ENCODE peak calls at places on chromosome 17, in ten cellular contexts. T is tibial nerve, G is esophagus muscularis mucosa, C is SK-N-SH, Q is A549, K is stomach, E is transverse colon, N is ovary, P is K562, U is suprapubic skin. A is an unnamed sample.

GRCh38 chr17:40775945-40776344 is 3.9 kb upstream of the KRT26 start:
- DNase-seq in T (no peak), G (no peak), C (no peak), Q (no peak), K (no peak), E (no peak), N (no peak), P (no peak), U (no peak), A (no peak)

GRCh38 chr17:16934836-16935235 is 37.1 kb downstream of the TNFRSF13B start:
- DNase-seq in T (no peak), G (no peak), C (no peak), Q (no peak), K (no peak), E (no peak), N (no peak), P (no peak), U (peak; percentile 43), A (peak; percentile 44)

GRCh38 chr17:80446645-80447405 is 29.6 kb downstream of the NPTX1 start:
- DNase-seq in T (no peak), G (no peak), C (no peak), Q (no peak), K (no peak), E (no peak), N (no peak), P (no peak), U (no peak), A (no peak)

GRCh38 chr17:72826602-72827001 is 265.9 kb downstream of the SLC39A11 start:
- DNase-seq in T (no peak), G (no peak), C (no peak), Q (peak; percentile 45), K (no peak), E (no peak), N (no peak), P (peak; percentile 17), U (no peak), A (no peak)

GRCh38 chr17:16976686-16977550 is 5.0 kb upstream of the TNFRSF13B start:
- DNase-seq in T (no peak), G (peak; percentile 50), C (no peak), Q (no peak), K (no peak), E (no peak), N (no peak), P (no peak), U (no peak), A (peak; percentile 45)

GRCh38 chr17:81665205-81666091 is 957 bp downstream of the OXLD1 start:
- DNase-seq in T (no peak), G (no peak), C (peak; percentile 79), Q (peak; percentile 61), K (no peak), E (peak; percentile 39), N (no peak), P (peak; percentile 50), U (no peak), A (peak; percentile 61)

GRCh38 chr17:27845264-27846041 is 45.1 kb upstream of the NOS2 start:
- DNase-seq in T (no peak), G (no peak), C (no peak), Q (no peak), K (no peak), E (peak; percentile 62), N (no peak), P (no peak), U (no peak), A (no peak)

GRCh38 chr17:47850692-47851573 is at the start of gene SP6:
- DNase-seq in T (no peak), G (no peak), C (peak; percentile 89), Q (peak; percentile 76), K (peak; percentile 91), E (peak; percentile 91), N (peak; percentile 63), P (peak; percentile 92), U (no peak), A (no peak)

GRCh38 chr17:78723001-78723796 is 58.9 kb downstream of the CYTH1 start:
- DNase-seq in T (no peak), G (no peak), C (peak; percentile 93), Q (no peak), K (no peak), E (peak; percentile 41), N (peak; percentile 71), P (no peak), U (no peak), A (peak; percentile 89)

GRCh38 chr17:70552230-70552981 is 383.1 kb downstream of the KCNJ2 start:
- DNase-seq in T (peak; percentile 35), G (no peak), C (peak; percentile 72), Q (peak; percentile 42), K (no peak), E (no peak), N (peak; percentile 18), P (peak; percentile 8), U (no peak), A (no peak)

GRCh38 chr17:73203788-73204479 is 11.1 kb downstream of the COG1 start:
- DNase-seq in T (no peak), G (no peak), C (no peak), Q (no peak), K (no peak), E (no peak), N (no peak), P (no peak), U (no peak), A (no peak)

GRCh38 chr17:58339775-58340622 is 11.4 kb upstream of the TSPOAP1 start:
- DNase-seq in T (no peak), G (no peak), C (peak; percentile 4), Q (no peak), K (no peak), E (no peak), N (no peak), P (no peak), U (no peak), A (no peak)

GRCh38 chr17:50026901-50027638 is 28.8 kb upstream of the ITGA3 start:
- DNase-seq in T (peak; percentile 94), G (peak; percentile 97), C (peak; percentile 93), Q (peak; percentile 91), K (peak; percentile 90), E (peak; percentile 88), N (peak; percentile 88), P (peak; percentile 78), U (peak; percentile 87), A (peak; percentile 90)

GRCh38 chr17:28746611-28747045 is 2.8 kb downstream of the TRAF4 start:
- DNase-seq in T (no peak), G (no peak), C (no peak), Q (peak; percentile 76), K (peak; percentile 91), E (peak; percentile 88), N (no peak), P (peak; percentile 33), U (no peak), A (no peak)

DNA sequence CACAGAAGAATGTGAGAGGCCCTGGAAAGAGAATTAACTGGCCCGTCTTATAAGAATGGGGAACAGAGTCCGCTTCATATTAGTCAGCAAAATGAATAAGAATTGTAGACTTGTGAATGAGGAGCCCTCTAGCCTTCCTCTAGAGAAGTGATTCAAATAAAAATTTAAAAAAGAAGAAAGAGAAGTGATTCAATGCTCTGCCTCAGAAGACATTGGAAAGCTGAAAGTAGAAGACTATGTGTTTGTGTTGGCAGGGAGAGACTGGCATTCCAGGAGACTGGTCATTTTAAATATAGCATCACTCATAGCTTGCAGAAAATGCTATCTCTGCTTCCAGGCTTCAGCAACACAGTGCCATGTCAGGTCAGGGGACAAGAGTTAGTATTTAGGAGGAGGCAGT is 190.6 kb upstream of the HS3ST3A1 start:
- DNase-seq in T (no peak), G (peak; percentile 8), C (no peak), Q (no peak), K (no peak), E (no peak), N (no peak), P (no peak), U (no peak), A (no peak)
- TF ChIP-seq EP300 in T (no peak), G (no peak), C (no peak), Q (no peak), K (no peak), E (no peak), N (no peak), P (no peak), U (no peak), A (no peak)

DNA sequence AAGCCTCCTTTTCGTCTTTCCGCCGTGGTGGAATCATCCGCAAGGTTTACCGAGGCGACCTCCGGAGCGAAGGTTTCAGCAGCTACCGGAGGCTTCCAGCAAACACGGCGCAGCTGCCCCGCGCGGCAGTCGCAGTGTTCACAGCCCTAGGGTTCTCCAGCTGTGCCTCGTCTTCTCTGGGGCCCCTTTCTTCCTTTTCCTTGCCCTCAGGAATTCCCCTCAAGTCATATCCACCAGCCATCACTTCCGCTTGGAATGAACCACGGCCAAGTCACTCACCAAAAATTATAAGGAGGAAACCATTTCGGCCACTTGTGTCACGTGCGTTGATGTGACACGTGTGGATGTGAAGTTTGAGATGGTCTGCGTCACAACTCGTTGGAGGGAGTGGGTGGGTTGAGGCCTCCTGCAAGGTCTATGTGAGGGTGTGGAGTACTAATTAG is 636 bp upstream of the ERN1 start:
- DNase-seq in T (peak; percentile 47), G (no peak), C (no peak), Q (no peak), K (no peak), E (peak; percentile 51), N (peak; percentile 62), P (no peak), U (peak; percentile 83), A (peak; percentile 78)
- TF ChIP-seq EP300 in T (no peak), G (no peak), C (no peak), Q (no peak), K (no peak), E (no peak), N (no peak), P (no peak), U (no peak), A (no peak)

DNA sequence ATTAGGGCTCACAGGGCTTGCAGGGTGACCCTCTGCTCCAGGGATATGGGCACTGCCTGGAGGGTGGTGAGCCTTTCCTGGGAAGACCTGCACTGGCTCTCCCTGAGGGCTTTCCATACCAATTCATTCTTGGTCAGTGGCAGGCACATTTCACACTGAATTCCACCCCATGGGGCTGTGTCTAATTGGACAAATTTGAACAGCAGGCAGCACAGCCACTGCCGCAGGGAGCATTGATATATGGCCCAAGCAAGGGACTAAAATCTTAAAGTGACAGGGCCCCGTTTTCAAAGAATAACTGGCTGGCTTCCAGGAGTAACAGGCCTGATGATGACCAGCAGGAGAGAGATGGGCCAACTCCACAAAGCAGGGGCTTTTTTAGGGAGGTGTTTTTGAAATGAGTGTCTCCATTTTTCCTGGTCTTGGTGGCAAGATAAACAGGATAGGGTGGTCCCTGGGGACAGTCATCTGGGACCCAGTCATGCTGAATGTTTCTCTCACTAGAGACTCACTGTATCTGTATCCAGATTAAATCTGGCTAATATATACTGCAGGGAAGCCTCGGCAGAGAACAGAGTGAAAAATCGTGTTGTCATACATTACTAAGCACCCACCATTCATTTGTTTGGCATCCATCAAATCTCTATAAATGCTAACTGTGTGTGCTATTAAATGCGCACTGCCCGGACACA is 74.1 kb upstream of the TBX2 start:
- DNase-seq in T (no peak), G (no peak), C (peak; percentile 78), Q (no peak), K (no peak), E (no peak), N (no peak), P (no peak), U (no peak), A (no peak)
- TF ChIP-seq EP300 in T (no peak), G (no peak), C (peak; percentile 42), Q (no peak), K (no peak), E (no peak), N (no peak), P (no peak), U (no peak), A (no peak)

DNA sequence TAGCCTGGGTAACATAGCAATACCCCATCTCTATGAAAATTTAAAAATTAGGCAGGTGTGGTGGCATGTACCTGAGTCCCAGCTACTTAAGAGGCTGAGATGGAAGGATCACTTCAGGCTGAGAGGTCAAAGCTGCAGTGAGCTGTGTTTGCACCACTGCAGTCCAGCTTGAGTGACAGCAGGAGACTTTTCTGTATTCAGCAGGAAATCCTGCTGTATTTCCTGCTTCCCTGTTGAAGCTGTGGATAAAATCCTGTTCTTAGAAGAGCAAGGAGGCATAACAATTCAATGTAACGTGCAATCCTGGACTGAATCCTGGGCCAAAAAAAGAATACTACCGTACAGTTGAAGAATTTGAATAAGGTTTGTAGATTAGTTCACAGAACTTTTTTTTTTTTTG is 62.2 kb downstream of the FBXL20 start:
- DNase-seq in T (no peak), G (no peak), C (no peak), Q (no peak), K (no peak), E (no peak), N (no peak), P (no peak), U (no peak), A (no peak)
- TF ChIP-seq EP300 in T (no peak), G (no peak), C (no peak), Q (no peak), K (no peak), E (no peak), N (no peak), P (no peak), U (no peak), A (no peak)